ENCODE peak calls at places on chromosomes 11 and 22, in five cellular contexts. One of them, this sample, is unnamed.

GRCh38 chr22:43911351-43911750 is 12.3 kb upstream of the PNPLA3 start:
- DNase-seq in lung: no peak
- DNase-seq in Caco-2: no peak
- DNase-seq in astrocyte: no peak
- DNase-seq in dorsolateral prefrontal cortex: no peak
- DNase-seq in this sample: no peak

GRCh38 chr11:94544832-94545640 is 1.3 kb downstream of the FUT4 start:
- DNase-seq in lung: no peak
- DNase-seq in Caco-2: peak
- DNase-seq in astrocyte: no peak
- DNase-seq in dorsolateral prefrontal cortex: no peak
- DNase-seq in this sample: no peak

GRCh38 chr11:4606231-4607015 is 1.6 kb downstream of the TRIM68 start:
- DNase-seq in lung: no peak
- DNase-seq in Caco-2: no peak
- DNase-seq in astrocyte: no peak
- DNase-seq in dorsolateral prefrontal cortex: no peak
- DNase-seq in this sample: no peak

GRCh38 chr11:71484248-71485062 is 31.5 kb downstream of the NADSYN1 start:
- DNase-seq in lung: no peak
- DNase-seq in Caco-2: no peak
- DNase-seq in astrocyte: no peak
- DNase-seq in dorsolateral prefrontal cortex: peak
- DNase-seq in this sample: no peak

GRCh38 chr11:121583825-121584224 is 131.1 kb upstream of the SORL1-AS1 start:
- DNase-seq in lung: no peak
- DNase-seq in Caco-2: no peak
- DNase-seq in astrocyte: no peak
- DNase-seq in dorsolateral prefrontal cortex: no peak
- DNase-seq in this sample: no peak

GRCh38 chr11:14376920-14377319 is 17.9 kb upstream of the RRAS2 start:
- DNase-seq in lung: no peak
- DNase-seq in Caco-2: no peak
- DNase-seq in astrocyte: no peak
- DNase-seq in dorsolateral prefrontal cortex: no peak
- DNase-seq in this sample: no peak

GRCh38 chr22:25054943-25055511 is 102.5 kb downstream of the KIAA1671 start:
- DNase-seq in lung: no peak
- DNase-seq in Caco-2: no peak
- DNase-seq in astrocyte: no peak
- DNase-seq in dorsolateral prefrontal cortex: no peak
- DNase-seq in this sample: no peak

GRCh38 chr22:39664485-39665200 is 94.1 kb downstream of the CACNA1I start:
- DNase-seq in lung: no peak
- DNase-seq in Caco-2: peak
- DNase-seq in astrocyte: no peak
- DNase-seq in dorsolateral prefrontal cortex: no peak
- DNase-seq in this sample: no peak

GRCh38 chr11:858993-859339 is 16.3 kb downstream of the TSPAN4 start:
- DNase-seq in lung: no peak
- DNase-seq in Caco-2: no peak
- DNase-seq in astrocyte: no peak
- DNase-seq in dorsolateral prefrontal cortex: no peak
- DNase-seq in this sample: no peak

GRCh38 chr11:17014774-17015638 is 792 bp upstream of the PLEKHA7 start:
- DNase-seq in lung: no peak
- DNase-seq in Caco-2: peak
- DNase-seq in astrocyte: peak
- DNase-seq in dorsolateral prefrontal cortex: no peak
- DNase-seq in this sample: no peak

GRCh38 chr11:96863520-96863919 is 473.7 kb downstream of the JRKL start:
- DNase-seq in lung: no peak
- DNase-seq in Caco-2: no peak
- DNase-seq in astrocyte: no peak
- DNase-seq in dorsolateral prefrontal cortex: no peak
- DNase-seq in this sample: no peak

GRCh38 chr22:43272301-43272700 is 70.9 kb downstream of the SCUBE1 start:
- DNase-seq in lung: peak
- DNase-seq in Caco-2: no peak
- DNase-seq in astrocyte: peak
- DNase-seq in dorsolateral prefrontal cortex: no peak
- DNase-seq in this sample: peak

GRCh38 chr11:65717906-65718305 is 2.7 kb downstream of the RNASEH2C start:
- DNase-seq in lung: no peak
- DNase-seq in Caco-2: no peak
- DNase-seq in astrocyte: no peak
- DNase-seq in dorsolateral prefrontal cortex: no peak
- DNase-seq in this sample: no peak

GRCh38 chr11:69817265-69818236 is 1.7 kb downstream of the FGF3 start:
- DNase-seq in lung: no peak
- DNase-seq in Caco-2: peak
- DNase-seq in astrocyte: no peak
- DNase-seq in dorsolateral prefrontal cortex: no peak
- DNase-seq in this sample: no peak

GRCh38 chr11:31824791-31825452 is 13.8 kb upstream of the PAX6 start:
- DNase-seq in lung: no peak
- DNase-seq in Caco-2: no peak
- DNase-seq in astrocyte: peak
- DNase-seq in dorsolateral prefrontal cortex: no peak
- DNase-seq in this sample: no peak

GRCh38 chr11:3169952-3170755 is 5.0 kb upstream of the OSBPL5 start:
- DNase-seq in lung: no peak
- DNase-seq in Caco-2: no peak
- DNase-seq in astrocyte: peak
- DNase-seq in dorsolateral prefrontal cortex: no peak
- DNase-seq in this sample: no peak

GRCh38 chr11:70573701-70574151 is 175.4 kb downstream of the CTTN start:
- DNase-seq in lung: no peak
- DNase-seq in Caco-2: no peak
- DNase-seq in astrocyte: no peak
- DNase-seq in dorsolateral prefrontal cortex: peak
- DNase-seq in this sample: no peak

GRCh38 chr11:121520243-121521144 is 67.7 kb upstream of the SORL1-AS1 start:
- DNase-seq in lung: no peak
- DNase-seq in Caco-2: no peak
- DNase-seq in astrocyte: peak
- DNase-seq in dorsolateral prefrontal cortex: no peak
- DNase-seq in this sample: peak

GRCh38 chr11:68441466-68442230 is 18.9 kb upstream of the PPP6R3 start:
- DNase-seq in lung: no peak
- DNase-seq in Caco-2: no peak
- DNase-seq in astrocyte: peak
- DNase-seq in dorsolateral prefrontal cortex: no peak
- DNase-seq in this sample: no peak

GRCh38 chr11:65851811-65852507 is 6.0 kb downstream of the CFL1 start:
- DNase-seq in lung: no peak
- DNase-seq in Caco-2: no peak
- DNase-seq in astrocyte: no peak
- DNase-seq in dorsolateral prefrontal cortex: no peak
- DNase-seq in this sample: no peak

GRCh38 chr11:3799143-3799542 is 1.8 kb upstream of the NUP98 start:
- DNase-seq in lung: no peak
- DNase-seq in Caco-2: no peak
- DNase-seq in astrocyte: no peak
- DNase-seq in dorsolateral prefrontal cortex: no peak
- DNase-seq in this sample: no peak

GRCh38 chr22:47260551-47260950 is 498.1 kb downstream of the TBC1D22A start:
- DNase-seq in lung: no peak
- DNase-seq in Caco-2: no peak
- DNase-seq in astrocyte: no peak
- DNase-seq in dorsolateral prefrontal cortex: no peak
- DNase-seq in this sample: no peak

GRCh38 chr11:22244986-22245592 is 52.2 kb downstream of the ANO5 start:
- DNase-seq in lung: peak
- DNase-seq in Caco-2: peak
- DNase-seq in astrocyte: peak
- DNase-seq in dorsolateral prefrontal cortex: no peak
- DNase-seq in this sample: no peak

GRCh38 chr22:30650508-30651116 is 15.0 kb downstream of the SLC35E4 start:
- DNase-seq in lung: no peak
- DNase-seq in Caco-2: no peak
- DNase-seq in astrocyte: no peak
- DNase-seq in dorsolateral prefrontal cortex: peak
- DNase-seq in this sample: no peak

GRCh38 chr22:39114157-39114511 is 17.1 kb downstream of the APOBEC3H start:
- DNase-seq in lung: no peak
- DNase-seq in Caco-2: peak
- DNase-seq in astrocyte: no peak
- DNase-seq in dorsolateral prefrontal cortex: no peak
- DNase-seq in this sample: no peak

GRCh38 chr22:22168190-22168940 is 76.2 kb upstream of the VPREB1 start:
- DNase-seq in lung: no peak
- DNase-seq in Caco-2: peak
- DNase-seq in astrocyte: peak
- DNase-seq in dorsolateral prefrontal cortex: no peak
- DNase-seq in this sample: peak

GRCh38 chr11:77065878-77066228 is 918 bp upstream of the CAPN5 start:
- DNase-seq in lung: no peak
- DNase-seq in Caco-2: peak
- DNase-seq in astrocyte: peak
- DNase-seq in dorsolateral prefrontal cortex: no peak
- DNase-seq in this sample: peak

GRCh38 chr22:37186228-37186996 is 1.6 kb downstream of the C1QTNF6 start:
- DNase-seq in lung: peak
- DNase-seq in Caco-2: peak
- DNase-seq in astrocyte: peak
- DNase-seq in dorsolateral prefrontal cortex: no peak
- DNase-seq in this sample: peak

GRCh38 chr11:64344160-64344559 is 4.2 kb downstream of the CCDC88B start:
- DNase-seq in lung: no peak
- DNase-seq in Caco-2: no peak
- DNase-seq in astrocyte: no peak
- DNase-seq in dorsolateral prefrontal cortex: no peak
- DNase-seq in this sample: no peak

GRCh38 chr11:64341851-64342791 is 2.1 kb downstream of the CCDC88B start:
- DNase-seq in lung: peak
- DNase-seq in Caco-2: no peak
- DNase-seq in astrocyte: peak
- DNase-seq in dorsolateral prefrontal cortex: peak
- DNase-seq in this sample: peak

GRCh38 chr11:64342869-64343739 is 3.1 kb downstream of the CCDC88B start:
- DNase-seq in lung: no peak
- DNase-seq in Caco-2: no peak
- DNase-seq in astrocyte: no peak
- DNase-seq in dorsolateral prefrontal cortex: no peak
- DNase-seq in this sample: no peak

GRCh38 chr11:64344721-64345120 is 4.7 kb downstream of the CCDC88B start:
- DNase-seq in lung: no peak
- DNase-seq in Caco-2: no peak
- DNase-seq in astrocyte: no peak
- DNase-seq in dorsolateral prefrontal cortex: no peak
- DNase-seq in this sample: no peak

DNA sequence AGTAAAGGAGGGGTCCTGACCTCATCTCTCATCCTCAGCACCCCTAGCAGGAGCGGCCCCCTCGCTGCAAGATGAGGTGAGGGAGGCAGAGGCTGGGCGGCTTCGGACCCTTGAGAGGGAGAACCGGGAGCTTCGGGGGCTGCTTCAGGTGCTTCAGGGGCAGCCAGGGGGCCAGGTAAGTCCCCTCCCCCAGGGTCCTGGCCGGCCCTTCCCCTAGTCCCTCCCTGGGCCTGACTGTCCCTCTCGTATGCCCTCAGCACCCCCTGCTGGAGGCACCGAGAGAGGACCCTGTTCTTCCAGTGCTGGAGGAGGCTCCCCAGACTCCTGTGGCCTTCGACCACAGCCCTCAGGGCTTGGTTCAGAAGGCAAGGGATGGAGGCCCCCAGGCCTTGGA is 3.7 kb downstream of the CCDC88B start:
- DNase-seq in lung: no peak
- DNase-seq in Caco-2: peak
- DNase-seq in astrocyte: no peak
- DNase-seq in dorsolateral prefrontal cortex: no peak
- DNase-seq in this sample: no peak
- TF ChIP-seq CTCF in lung: no peak
- TF ChIP-seq CTCF in Caco-2: peak
- TF ChIP-seq CTCF in astrocyte: no peak
- TF ChIP-seq CTCF in dorsolateral prefrontal cortex: peak
- TF ChIP-seq CTCF in this sample: peak

GRCh38 chr11:61332266-61332822 is 561 bp downstream of the DDB1 start:
- DNase-seq in lung: no peak
- DNase-seq in Caco-2: peak
- DNase-seq in astrocyte: no peak
- DNase-seq in dorsolateral prefrontal cortex: no peak
- DNase-seq in this sample: peak
- TF ChIP-seq CTCF in lung: no peak
- TF ChIP-seq CTCF in Caco-2: no peak
- TF ChIP-seq CTCF in astrocyte: no peak
- TF ChIP-seq CTCF in dorsolateral prefrontal cortex: no peak
- TF ChIP-seq CTCF in this sample: no peak

DNA sequence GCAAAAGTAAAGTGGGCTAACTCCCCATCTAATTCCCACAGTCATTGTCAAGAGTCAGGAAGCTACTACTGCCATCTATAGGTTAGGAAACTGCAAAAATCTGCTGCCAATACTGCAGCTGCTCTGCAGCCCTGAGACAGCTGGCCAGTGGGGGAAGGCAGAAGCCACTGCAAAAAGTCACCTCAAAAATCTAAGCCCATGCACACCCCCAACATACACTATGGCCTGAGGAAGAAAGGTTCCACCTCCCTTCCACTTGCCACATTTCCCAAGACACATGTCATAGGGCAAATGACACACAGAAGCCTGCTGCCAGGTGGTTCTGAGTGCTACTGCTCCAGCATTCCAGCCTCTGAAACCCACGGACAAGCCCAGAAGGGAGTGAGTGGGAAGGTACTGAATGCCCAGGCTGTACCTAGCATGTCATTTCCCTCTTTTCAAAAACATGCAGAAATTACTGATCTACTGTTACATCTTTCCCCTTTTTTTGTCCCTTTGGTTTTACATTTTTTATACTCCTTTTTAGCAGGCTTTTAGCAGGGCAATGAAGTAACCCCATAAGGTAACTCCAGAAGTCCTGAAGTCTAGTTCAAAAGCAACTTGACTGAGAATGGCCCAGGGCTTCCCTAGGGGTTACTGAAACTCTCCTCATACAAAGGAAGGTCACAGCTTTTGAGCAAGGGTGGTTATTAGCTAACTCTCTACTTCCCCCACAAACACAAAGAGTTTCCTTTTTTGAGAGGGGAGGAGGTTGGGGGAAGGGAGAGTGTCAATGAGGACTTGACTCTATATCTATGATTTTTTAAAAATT is 36.8 kb downstream of the DGCR2 start:
- DNase-seq in lung: no peak
- DNase-seq in Caco-2: peak
- DNase-seq in astrocyte: no peak
- DNase-seq in dorsolateral prefrontal cortex: no peak
- DNase-seq in this sample: peak
- TF ChIP-seq CTCF in lung: no peak
- TF ChIP-seq CTCF in Caco-2: peak
- TF ChIP-seq CTCF in astrocyte: peak
- TF ChIP-seq CTCF in dorsolateral prefrontal cortex: peak
- TF ChIP-seq CTCF in this sample: peak

GRCh38 chr11:74777038-74777437 is 28.4 kb downstream of the RNF169 start:
- DNase-seq in lung: no peak
- DNase-seq in Caco-2: no peak
- DNase-seq in astrocyte: no peak
- DNase-seq in dorsolateral prefrontal cortex: no peak
- DNase-seq in this sample: no peak
- TF ChIP-seq CTCF in lung: no peak
- TF ChIP-seq CTCF in Caco-2: no peak
- TF ChIP-seq CTCF in astrocyte: no peak
- TF ChIP-seq CTCF in dorsolateral prefrontal cortex: no peak
- TF ChIP-seq CTCF in this sample: no peak

This sample was measured in HFFc6.